ENCODE peak calls at places on chromosomes 13 and 19, in nine cellular contexts. W is mesendoderm; J is CD8-positive, alpha-beta memory T cell; U is body of pancreas; F is breast epithelium; B is fibroblast of lung; I is endodermal cell; S is stomach; Y is adrenal gland. A is an unnamed sample.

GRCh38 chr13:39875583-39875982 is 220.1 kb downstream of the COG6 start:
- DNase-seq in W (no peak), U (no peak), F (no peak), S (no peak), Y (no peak), J (no peak), B (no peak), I (no peak), A (no peak)

GRCh38 chr19:36421749-36422481 is 3.5 kb upstream of the ZFP82 start:
- DNase-seq in S (no peak), B (no peak), J (no peak), U (no peak), I (no peak), F (no peak), Y (no peak), W (peak; percentile 71), A (no peak)

GRCh38 chr13:51291341-51291740 is 48.1 kb upstream of the SERPINE3 start:
- DNase-seq in W (no peak), S (no peak), U (no peak), Y (no peak), F (no peak), I (peak; percentile 56), J (no peak), B (peak; percentile 22), A (no peak)

GRCh38 chr19:51783373-51783772 is 11.6 kb upstream of the FPR3 start:
- DNase-seq in S (no peak), I (peak; percentile 52), F (no peak), W (peak; percentile 71), J (no peak), B (no peak), Y (no peak), U (no peak), A (no peak)

GRCh38 chr13:109110159-109110558 is 480.7 kb downstream of the MYO16 start:
- DNase-seq in W (no peak), J (no peak), Y (no peak), U (no peak), I (no peak), S (no peak), B (no peak), F (no peak), A (no peak)

GRCh38 chr19:33794578-33795369 is 1.9 kb upstream of the KCTD15 start:
- DNase-seq in B (no peak), U (no peak), Y (no peak), S (no peak), W (peak; percentile 52), J (no peak), F (no peak), I (peak; percentile 69), A (no peak)

GRCh38 chr13:101242720-101243119 is 173.6 kb downstream of the NALCN start:
- DNase-seq in B (peak; percentile 33), J (no peak), W (no peak), F (no peak), Y (no peak), U (no peak), I (no peak), S (no peak), A (no peak)

GRCh38 chr13:61810065-61810464 is 394.4 kb upstream of the PCDH20 start:
- DNase-seq in Y (no peak), W (no peak), J (no peak), I (no peak), S (no peak), U (no peak), F (no peak), B (no peak), A (no peak)

GRCh38 chr13:30113983-30114491 is 193.3 kb downstream of the KATNAL1 start:
- DNase-seq in F (no peak), B (no peak), W (peak; percentile 49), I (peak; percentile 61), J (no peak), U (peak; percentile 42), S (peak; percentile 72), Y (no peak), A (no peak)

GRCh38 chr19:3365093-3365446 is 1.3 kb upstream of the NFIC start:
- DNase-seq in W (no peak), S (no peak), F (no peak), J (no peak), U (no peak), B (no peak), Y (peak; percentile 10), I (no peak), A (no peak)

GRCh38 chr19:3366104-3366760 is at the start of gene NFIC:
- DNase-seq in F (peak; percentile 82), Y (peak; percentile 90), I (peak; percentile 74), B (peak; percentile 95), W (peak; percentile 63), U (peak; percentile 84), J (peak; percentile 59), S (peak; percentile 78), A (no peak)

GRCh38 chr19:3363841-3364500 is 2.4 kb upstream of the NFIC start:
- DNase-seq in U (peak; percentile 43), B (no peak), I (peak; percentile 41), W (no peak), Y (peak; percentile 11), J (no peak), F (no peak), S (no peak), A (no peak)

GRCh38 chr19:3365447-3366103 is 808 bp upstream of the NFIC start:
- DNase-seq in S (peak; percentile 67), I (no peak), Y (peak; percentile 78), U (peak; percentile 77), J (no peak), F (peak; percentile 70), B (no peak), W (peak; percentile 24), A (no peak)

GRCh38 chr19:3364501-3364858 is 1.9 kb upstream of the NFIC start:
- DNase-seq in B (no peak), W (no peak), S (no peak), U (no peak), Y (no peak), F (no peak), I (no peak), J (no peak), A (no peak)
- H3K27me3 ChIP-seq in B (no peaks in the 10 kb centered on the region), W (peaks cover 79% of the 10 kb centered on the region), S (no peaks in the 10 kb centered on the region), U (no peaks in the 10 kb centered on the region), Y (no peaks in the 10 kb centered on the region), F (no peaks in the 10 kb centered on the region), I (peaks cover 92% of the 10 kb centered on the region), J (no peaks in the 10 kb centered on the region), A (no peaks in the 10 kb centered on the region)

DNA sequence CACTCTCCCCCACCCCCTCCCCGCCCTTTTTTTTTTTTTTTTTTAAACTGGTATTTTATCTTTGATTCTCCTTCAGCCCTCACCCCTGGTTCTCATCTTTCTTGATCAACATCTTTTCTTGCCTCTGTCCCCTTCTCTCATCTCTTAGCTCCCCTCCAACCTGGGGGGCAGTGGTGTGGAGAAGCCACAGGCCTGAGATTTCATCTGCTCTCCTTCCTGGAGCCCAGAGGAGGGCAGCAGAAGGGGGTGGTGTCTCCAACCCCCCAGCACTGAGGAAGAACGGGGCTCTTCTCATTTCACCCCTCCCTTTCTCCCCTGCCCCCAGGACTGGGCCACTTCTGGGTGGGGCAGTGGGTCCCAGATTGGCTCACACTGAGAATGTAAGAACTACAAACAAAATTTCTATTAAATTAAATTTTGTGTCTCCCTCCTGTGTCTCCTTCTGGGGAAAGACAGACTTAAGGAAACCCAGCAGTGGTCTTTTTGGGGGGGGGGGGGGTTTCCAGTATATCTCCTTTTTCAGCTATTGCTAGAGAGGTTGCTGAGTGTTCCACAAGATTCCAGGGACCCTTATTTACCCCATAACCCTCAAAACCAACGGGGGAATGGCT is 1.5 kb upstream of the RAD23A start:
- DNase-seq in W (no peak), S (no peak), I (no peak), U (no peak), B (no peak), F (no peak), J (no peak), Y (no peak), A (no peak)
- H3K4me1 ChIP-seq in W (peaks cover 2% of the 10 kb centered on the region), S (peaks cover 43% of the 10 kb centered on the region), I (peaks cover 5% of the 10 kb centered on the region), U (peaks cover 74% of the 10 kb centered on the region), B (peaks cover 23% of the 10 kb centered on the region), F (peaks cover 20% of the 10 kb centered on the region), J (peaks cover 45% of the 10 kb centered on the region), Y (no peaks in the 10 kb centered on the region), A (peaks cover 46% of the 10 kb centered on the region)

DNA sequence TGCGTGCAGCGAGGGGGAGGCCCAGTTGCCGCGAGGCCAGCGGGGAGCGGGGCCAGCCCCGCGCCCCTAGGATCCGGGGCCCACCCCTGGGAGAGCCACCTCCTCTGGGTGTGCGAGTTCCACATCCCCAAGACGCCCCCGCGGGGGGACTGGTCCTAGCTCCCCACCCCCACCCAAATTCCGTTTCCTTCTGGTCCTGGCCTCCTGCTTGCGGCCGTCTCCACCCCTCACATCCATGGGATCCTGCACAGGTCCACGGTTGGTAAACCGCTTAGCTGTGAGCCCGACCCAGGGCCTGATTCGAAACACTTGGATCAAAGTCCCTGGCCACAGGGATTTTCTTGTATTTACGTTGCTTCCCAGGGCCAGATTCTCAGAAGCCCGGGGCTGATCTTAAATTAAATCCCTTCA is 324 bp upstream of the FBXO17 start:
- DNase-seq in U (peak; percentile 40), Y (peak; percentile 28), I (peak; percentile 83), F (no peak), B (peak; percentile 47), W (peak; percentile 74), J (no peak), S (no peak), A (no peak)
- H3K27me3 ChIP-seq in U (no peaks in the 10 kb centered on the region), Y (peaks cover 4% of the 10 kb centered on the region), I (no peaks in the 10 kb centered on the region), F (no peaks in the 10 kb centered on the region), B (no peaks in the 10 kb centered on the region), W (peaks cover 2% of the 10 kb centered on the region), J (peaks cover 5% of the 10 kb centered on the region), S (no peaks in the 10 kb centered on the region), A (no peaks in the 10 kb centered on the region)

GRCh38 chr19:38709671-38710415 is 34.4 kb downstream of the CAPN12 start:
- DNase-seq in S (no peak), F (no peak), J (no peak), B (no peak), U (no peak), W (no peak), Y (peak; percentile 55), I (no peak), A (no peak)
- H3K4me1 ChIP-seq in S (peaks cover 82% of the 10 kb centered on the region), F (peaks cover 30% of the 10 kb centered on the region), J (no peaks in the 10 kb centered on the region), B (peaks cover 53% of the 10 kb centered on the region), U (peaks cover 66% of the 10 kb centered on the region), W (no peaks in the 10 kb centered on the region), Y (peaks cover 63% of the 10 kb centered on the region), I (no peaks in the 10 kb centered on the region), A (no peaks in the 10 kb centered on the region)

GRCh38 chr13:110812111-110812868 is 98.8 kb downstream of the ING1 start:
- DNase-seq in W (peak; percentile 68), S (no peak), B (peak; percentile 34), J (no peak), U (no peak), I (peak; percentile 66), F (no peak), Y (no peak), A (no peak)
- H3K27me3 ChIP-seq in W (no peaks in the 10 kb centered on the region), S (no peaks in the 10 kb centered on the region), B (peaks cover 12% of the 10 kb centered on the region), J (no peaks in the 10 kb centered on the region), U (no peaks in the 10 kb centered on the region), I (no peaks in the 10 kb centered on the region), F (peaks cover 27% of the 10 kb centered on the region), Y (peaks cover 12% of the 10 kb centered on the region), A (no peaks in the 10 kb centered on the region)

GRCh38 chr19:42204684-42205083 is 12.8 kb downstream of the DEDD2 start:
- DNase-seq in U (no peak), F (no peak), B (no peak), W (no peak), J (no peak), S (no peak), I (no peak), Y (no peak), A (no peak)
- H3K4me1 ChIP-seq in U (peaks cover 7% of the 10 kb centered on the region), F (no peaks in the 10 kb centered on the region), B (peaks cover 21% of the 10 kb centered on the region), W (no peaks in the 10 kb centered on the region), J (peaks cover 72% of the 10 kb centered on the region), S (peaks cover 15% of the 10 kb centered on the region), I (no peaks in the 10 kb centered on the region), Y (no peaks in the 10 kb centered on the region), A (peaks cover 100% of the 10 kb centered on the region)